ENCODE peak calls at places on chromosomes 5 and 9, in five cellular contexts. K is osteocyte; C is GM13977; L is CD8-positive, alpha-beta T cell; D is endothelial cell. N is an unnamed sample.

GRCh38 chr5:95620030-95620869 is at the start of gene GPR150:
- DNase-seq in D (peak), K (peak), L (peak), C (peak), N (peak)

GRCh38 chr5:160423025-160423554 is 1.4 kb downstream of the PTTG1 start:
- DNase-seq in C (no peak), L (no peak), K (no peak), D (no peak), N (no peak)

GRCh38 chr5:83567741-83568530 is 96.4 kb downstream of the VCAN start:
- DNase-seq in C (no peak), D (no peak), L (no peak), K (no peak), N (no peak)

GRCh38 chr5:78720234-78720985 is 71.8 kb upstream of the LHFPL2 start:
- DNase-seq in C (no peak), L (no peak), D (no peak), K (no peak), N (no peak)

GRCh38 chr5:10355071-10355889 is 1.8 kb downstream of the MARCHF6 start:
- DNase-seq in C (no peak), K (no peak), L (no peak), D (no peak), N (no peak)

GRCh38 chr5:129046151-129046550 is 48.4 kb upstream of the ISOC1 start:
- DNase-seq in K (no peak), L (no peak), C (no peak), D (no peak), N (no peak)

GRCh38 chr9:129495422-129496186 is 125.3 kb downstream of the C9orf50 start:
- DNase-seq in K (peak), D (peak), L (peak), C (peak), N (peak)

GRCh38 chr5:121171834-121172233 is 679.8 kb upstream of the FTMT start:
- DNase-seq in K (no peak), C (no peak), D (no peak), L (no peak), N (no peak)

GRCh38 chr5:139446956-139447779 is 7.8 kb upstream of the DNAJC18 start:
- DNase-seq in D (no peak), K (no peak), C (no peak), L (no peak), N (no peak)

GRCh38 chr5:1315709-1316587 is 21.1 kb upstream of the TERT start:
- DNase-seq in C (peak), D (no peak), K (peak), L (peak), N (peak)

GRCh38 chr5:151954271-151954670 is 29.6 kb upstream of the GLRA1 start:
- DNase-seq in L (no peak), C (no peak), K (no peak), D (no peak), N (no peak)

GRCh38 chr5:32147236-32147635 is 26.9 kb downstream of the GOLPH3 start:
- DNase-seq in L (no peak), K (no peak), C (no peak), D (no peak), N (no peak)

GRCh38 chr5:170907758-170908157 is 45.9 kb downstream of the RANBP17 start:
- DNase-seq in L (no peak), D (no peak), K (no peak), C (no peak), N (no peak)

GRCh38 chr5:173456751-173457171 is 128.5 kb upstream of the STC2 start:
- DNase-seq in L (no peak), K (no peak), D (no peak), C (no peak), N (no peak)

GRCh38 chr5:91127682-91128081 is 255.4 kb downstream of the ARRDC3 start:
- DNase-seq in C (no peak), L (no peak), D (no peak), K (no peak), N (no peak)

GRCh38 chr9:109981091-109981490 is 201.1 kb downstream of the PALM2AKAP2 start:
- DNase-seq in C (no peak), L (no peak), D (no peak), K (no peak), N (no peak)

GRCh38 chr9:83920469-83920941 is 727 bp downstream of the KIF27 start:
- DNase-seq in D (no peak), L (no peak), K (no peak), C (peak), N (no peak)

GRCh38 chr5:50958852-50959457 is 292.5 kb downstream of the PARP8 start:
- DNase-seq in L (no peak), C (peak), K (no peak), D (peak), N (no peak)

GRCh38 chr5:88690619-88691560 is 192.1 kb downstream of the MEF2C start:
- DNase-seq in D (peak), K (no peak), C (peak), L (peak), N (no peak)

GRCh38 chr9:132878695-132879064 is at the start of gene SPACA9:
- DNase-seq in K (peak), L (peak), D (peak), C (peak), N (no peak)

GRCh38 chr5:33091571-33092363 is 349.0 kb upstream of the TARS1 start:
- DNase-seq in L (no peak), D (no peak), K (no peak), C (no peak), N (no peak)

GRCh38 chr5:141560725-141561483 is 57.9 kb downstream of the DIAPH1 start:
- DNase-seq in D (peak), L (no peak), K (peak), C (no peak), N (peak)

GRCh38 chr9:87387351-87388055 is 110.2 kb upstream of the DAPK1 start:
- DNase-seq in C (no peak), K (no peak), D (no peak), L (no peak), N (peak)

GRCh38 chr5:100761192-100761591 is 141.9 kb downstream of the ST8SIA4 start:
- DNase-seq in L (no peak), C (no peak), D (no peak), K (no peak), N (no peak)

DNA sequence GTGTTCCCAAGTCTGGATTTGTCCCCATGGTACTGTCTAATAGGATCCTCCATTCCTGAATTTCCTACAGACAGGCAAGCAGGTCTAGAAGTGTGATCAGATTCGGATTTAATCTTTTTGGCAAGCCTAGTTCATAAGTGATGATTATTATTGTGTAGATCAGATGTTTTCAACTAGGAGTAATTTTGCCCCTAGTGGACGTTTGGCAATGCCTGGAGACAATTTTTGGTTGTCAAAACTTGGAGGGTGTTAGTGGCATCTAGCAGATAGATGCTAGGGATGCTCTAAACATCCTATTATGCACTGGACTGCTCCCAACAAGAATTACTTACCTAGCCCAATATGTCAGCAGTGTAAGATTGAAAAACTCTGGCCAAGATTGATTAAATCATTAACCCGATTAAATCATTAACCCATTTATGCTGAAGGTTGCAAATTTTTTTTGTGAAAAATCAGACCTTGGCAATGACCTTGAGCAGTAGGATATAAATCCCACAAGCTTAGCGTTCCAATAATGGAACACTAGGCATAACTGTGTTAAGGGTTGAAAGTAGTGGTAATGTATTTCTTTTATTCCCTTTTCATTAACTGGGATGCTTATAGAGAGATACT is 28.2 kb downstream of the TCERG1 start:
- DNase-seq in D (peak), K (no peak), L (no peak), C (no peak), N (no peak)
- TF ChIP-seq CTCF in D (peak), K (peak), L (peak), C (no peak), N (peak)

DNA sequence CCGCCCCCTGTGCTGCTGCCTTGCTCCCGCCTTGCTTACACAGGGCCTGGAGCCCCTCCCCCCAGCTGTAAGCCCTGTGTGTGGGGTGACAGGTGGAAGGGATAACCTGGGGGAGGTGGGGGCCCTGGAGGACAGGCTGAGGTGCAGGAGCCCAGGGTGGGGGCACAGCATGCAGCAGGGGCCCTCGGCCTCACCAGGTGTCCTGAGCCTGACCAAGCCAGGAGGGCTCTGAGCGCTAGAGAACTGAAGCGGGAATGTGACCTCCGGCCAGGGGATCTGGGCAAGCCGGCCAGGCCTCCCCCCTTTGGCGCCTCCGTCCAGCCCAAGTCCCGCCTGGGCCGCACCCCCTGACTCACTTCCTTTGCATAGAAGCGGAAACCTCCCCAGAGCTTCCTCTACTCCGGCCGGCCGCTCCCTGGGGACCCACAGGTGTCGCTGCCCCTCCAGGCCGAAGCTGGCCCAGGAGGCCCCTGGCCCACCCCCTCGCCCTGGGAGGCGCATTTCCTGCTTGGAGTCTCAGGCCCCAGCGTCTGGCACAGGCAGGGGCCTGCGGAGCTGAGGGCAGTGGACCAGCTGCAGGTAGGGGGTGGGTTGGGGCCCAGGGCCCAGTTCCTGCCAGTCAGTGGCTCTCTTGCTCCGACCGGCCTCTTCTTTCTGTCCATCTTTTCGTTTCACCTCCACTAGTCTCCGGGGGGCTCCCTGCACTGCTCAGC is at the start of gene TOR4A:
- DNase-seq in L (no peak), D (peak), C (peak), K (no peak), N (peak)
- TF ChIP-seq CTCF in L (no peak), D (no peak), C (peak), K (no peak), N (no peak)

GRCh38 chr9:126705767-126706697 is 92.3 kb downstream of the LMX1B start:
- DNase-seq in L (peak), D (peak), C (peak), K (peak), N (no peak)
- TF ChIP-seq CTCF in L (peak), D (peak), C (peak), K (peak), N (peak)

GRCh38 chr5:176800024-176800423 is 10.3 kb upstream of the UNC5A start:
- DNase-seq in L (no peak), D (no peak), C (no peak), K (no peak), N (no peak)
- TF ChIP-seq CTCF in L (no peak), D (no peak), C (no peak), K (no peak), N (no peak)

GRCh38 chr5:156326718-156327259 is at the start of gene SGCD:
- DNase-seq in K (peak), L (no peak), D (peak), C (no peak), N (no peak)
- TF ChIP-seq CTCF in K (peak), L (no peak), D (no peak), C (no peak), N (no peak)

GRCh38 chr5:16454686-16455085 is 10.9 kb downstream of the ZNF622 start:
- DNase-seq in L (no peak), C (no peak), K (no peak), D (no peak), N (no peak)

GRCh38 chr5:16450163-16450562 is 15.4 kb downstream of the ZNF622 start:
- DNase-seq in C (no peak), D (no peak), K (no peak), L (no peak), N (no peak)

GRCh38 chr5:16455670-16456069 is 9.9 kb downstream of the ZNF622 start:
- DNase-seq in K (no peak), L (no peak), C (no peak), D (no peak), N (no peak)

GRCh38 chr5:16456103-16456832 is 9.3 kb downstream of the ZNF622 start:
- DNase-seq in D (peak), K (no peak), C (peak), L (peak), N (no peak)

DNA sequence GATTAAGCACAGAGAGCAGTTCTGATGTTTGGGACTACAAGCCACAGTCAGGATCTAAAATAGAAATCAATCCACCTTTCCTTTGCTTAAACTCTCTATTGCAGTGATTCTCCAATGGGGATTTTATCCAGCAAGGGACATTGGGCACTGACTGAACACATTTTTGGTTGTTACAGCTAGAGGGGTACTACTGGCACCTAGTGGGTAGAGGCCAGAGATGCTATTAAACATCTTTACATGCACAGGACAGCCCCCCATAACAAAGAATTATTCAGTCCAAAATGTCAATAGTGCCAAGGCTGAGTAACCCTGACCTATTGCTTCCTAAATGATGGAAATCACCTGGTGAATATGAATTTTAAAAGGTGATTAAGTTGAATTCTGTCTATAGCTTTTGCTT is 12.0 kb downstream of the ZNF622 start:
- DNase-seq in K (no peak), L (no peak), D (no peak), C (no peak), N (no peak)
- TF ChIP-seq CTCF in K (no peak), L (no peak), D (no peak), C (no peak), N (no peak)

GRCh38 chr9:13186774-13187173 is 92.7 kb downstream of the MPDZ start:
- DNase-seq in K (no peak), C (no peak), L (no peak), D (no peak), N (no peak)
- TF ChIP-seq CTCF in K (no peak), C (no peak), L (no peak), D (no peak), N (no peak)

GRCh38 chr5:147971472-147971871 is 65.1 kb upstream of the C5orf46 start:
- DNase-seq in L (no peak), D (no peak), K (no peak), C (no peak), N (no peak)
- TF ChIP-seq CTCF in L (no peak), D (no peak), K (no peak), C (no peak), N (no peak)

GRCh38 chr9:13292158-13292557 is 12.7 kb upstream of the MPDZ start:
- DNase-seq in L (no peak), K (no peak), C (no peak), D (no peak), N (no peak)

GRCh38 chr9:13296972-13297371 is 17.5 kb upstream of the MPDZ start:
- DNase-seq in D (no peak), L (no peak), C (no peak), K (no peak), N (no peak)

GRCh38 chr9:13292782-13293181 is 13.3 kb upstream of the MPDZ start:
- DNase-seq in K (no peak), D (no peak), L (no peak), C (no peak), N (no peak)

GRCh38 chr9:13291718-13292117 is 12.2 kb upstream of the MPDZ start:
- DNase-seq in K (no peak), D (no peak), L (no peak), C (no peak), N (no peak)

DNA sequence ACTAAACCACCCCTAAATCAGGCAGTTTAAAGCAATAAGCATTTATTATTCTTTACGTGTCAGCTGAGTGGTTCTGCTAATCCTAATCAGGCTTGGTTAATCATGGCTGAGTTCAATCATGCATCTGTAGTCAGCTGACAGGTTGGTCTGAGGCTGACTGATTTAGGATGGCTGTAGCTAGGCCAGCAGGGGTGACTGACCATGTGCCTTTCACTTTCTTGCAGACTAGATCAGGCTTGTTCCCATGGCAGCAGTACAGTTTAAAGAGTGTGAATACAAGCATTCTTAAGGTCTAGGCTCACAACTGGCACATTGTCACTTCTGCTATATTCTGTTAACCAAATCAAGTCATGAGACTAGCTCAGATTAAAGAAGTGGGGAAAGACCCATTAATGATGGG is 16.1 kb upstream of the MPDZ start:
- DNase-seq in D (no peak), K (no peak), C (no peak), L (no peak), N (no peak)
- TF ChIP-seq CTCF in D (no peak), K (no peak), C (no peak), L (no peak), N (no peak)

GRCh38 chr5:132873119-132873929 is at the start of gene LEAP2:
- DNase-seq in C (no peak), D (no peak), K (no peak), L (no peak), N (no peak)
- TF ChIP-seq CTCF in C (no peak), D (no peak), K (no peak), L (no peak), N (no peak)

N was measured in type B pancreatic cell.